ENCODE peak calls at places on chromosomes 12 and 14, in four cellular contexts. X is stimulated activated CD8-positive, alpha-beta memory T cell treated with anti-CD3 and anti-CD28 coated beads, Interleukin-4, amount 100 ng/mL, for 1 hour; O is CD8-positive, alpha-beta T cell; R is pons. J is an unnamed sample.

GRCh38 chr12:111409403-111410228 is 3.9 kb downstream of the SH2B3 start:
- DNase-seq in R (no peak), X (no peak), O (no peak), J (no peak)

GRCh38 chr12:32698285-32698684 is 19.2 kb downstream of the DNM1L start:
- DNase-seq in R (no peak), X (no peak), O (no peak), J (no peak)

GRCh38 chr12:12349711-12350665 is at the start of gene MANSC1:
- DNase-seq in O (peak), R (peak), X (no peak), J (no peak)

GRCh38 chr14:49959822-49960408 is 67.0 kb downstream of the ARF6 start:
- DNase-seq in R (no peak), X (no peak), O (no peak), J (no peak)

GRCh38 chr12:14771651-14772137 is 31.6 kb downstream of the WBP11 start:
- DNase-seq in R (no peak), X (no peak), O (peak), J (no peak)

GRCh38 chr14:62329427-62329826 is 567.2 kb downstream of the SNAPC1 start:
- DNase-seq in O (no peak), R (no peak), X (no peak), J (no peak)

GRCh38 chr14:33806905-33807304 is 144.0 kb downstream of the EGLN3 start:
- DNase-seq in O (no peak), R (no peak), X (no peak), J (no peak)

GRCh38 chr12:121794532-121795028 is 1.1 kb upstream of the RHOF start:
- DNase-seq in O (no peak), R (no peak), X (no peak), J (no peak)

GRCh38 chr12:52184813-52185212 is 7.0 kb downstream of the KRT80 start:
- DNase-seq in R (no peak), O (no peak), X (no peak), J (no peak)

GRCh38 chr12:132286912-132287311 is 42.5 kb downstream of the GALNT9 start:
- DNase-seq in O (no peak), X (no peak), R (no peak), J (no peak)

GRCh38 chr12:56947633-56948535 is 9.5 kb downstream of the RDH16 start:
- DNase-seq in R (no peak), O (no peak), X (no peak), J (no peak)

GRCh38 chr12:130677957-130678558 is 38.0 kb downstream of the RIMBP2 start:
- DNase-seq in O (no peak), R (no peak), X (no peak), J (no peak)

GRCh38 chr14:75579882-75580281 is 1.5 kb downstream of the FLVCR2 start:
- DNase-seq in X (no peak), R (peak), O (no peak), J (no peak)

GRCh38 chr12:92503029-92503931 is 199.5 kb upstream of the PLEKHG7 start:
- DNase-seq in O (no peak), X (no peak), R (peak), J (no peak)

GRCh38 chr14:54797986-54798385 is 104.6 kb downstream of the GCH1 start:
- DNase-seq in R (no peak), X (no peak), O (no peak), J (no peak)

GRCh38 chr14:103923863-103924262 is 4.4 kb upstream of the TDRD9 start:
- DNase-seq in R (no peak), X (no peak), O (no peak), J (no peak)

GRCh38 chr14:75282166-75282547 is 3.5 kb downstream of the FOS start:
- DNase-seq in R (peak), O (no peak), X (no peak), J (no peak)

GRCh38 chr12:24470050-24470449 is 478.9 kb downstream of the BCAT1 start:
- DNase-seq in O (no peak), R (no peak), X (no peak), J (no peak)

GRCh38 chr12:119208626-119209061 is 29.9 kb downstream of the HSPB8 start:
- DNase-seq in X (no peak), R (peak), O (no peak), J (no peak)

GRCh38 chr14:74954232-74954946 is 1.0 kb downstream of the PGF start:
- DNase-seq in O (no peak), R (no peak), X (no peak), J (no peak)

GRCh38 chr12:111126331-111126730 is 206.0 kb upstream of the MYL2 start:
- DNase-seq in O (no peak), X (no peak), R (peak), J (no peak)

GRCh38 chr12:92108651-92109050 is 37.0 kb downstream of the BTG1 start:
- DNase-seq in R (no peak), X (no peak), O (no peak), J (peak)

GRCh38 chr14:101791919-101792572 is 30.5 kb downstream of the PPP2R5C start:
- DNase-seq in R (peak), X (no peak), O (no peak), J (no peak)

GRCh38 chr14:86203843-86204242 is 673.9 kb downstream of the FLRT2 start:
- DNase-seq in X (no peak), O (no peak), R (no peak), J (no peak)

GRCh38 chr12:26251600-26251999 is 56.2 kb downstream of the SSPN start:
- DNase-seq in X (no peak), O (no peak), R (no peak), J (no peak)

GRCh38 chr12:92827836-92828431 is 101.2 kb downstream of the EEA1 start:
- DNase-seq in R (no peak), O (peak), X (no peak), J (peak)

GRCh38 chr12:77734489-77734888 is 96.2 kb upstream of the NAV3 start:
- DNase-seq in O (no peak), X (no peak), R (no peak), J (no peak)

GRCh38 chr12:12915654-12916053 is 24.3 kb downstream of the GPRC5A start:
- DNase-seq in R (no peak), O (no peak), X (no peak), J (no peak)

GRCh38 chr12:52212701-52213540 is 20.1 kb upstream of the KRT7 start:
- DNase-seq in O (no peak), X (no peak), R (no peak), J (no peak)

GRCh38 chr14:99378782-99379214 is 101.9 kb downstream of the SETD3 start:
- DNase-seq in O (no peak), X (no peak), R (no peak), J (no peak)

GRCh38 chr12:92726865-92727264 is 24.1 kb downstream of the PLEKHG7 start:
- DNase-seq in R (no peak), O (no peak), X (no peak), J (no peak)

GRCh38 chr14:62081956-62082355 is 319.7 kb downstream of the SNAPC1 start:
- DNase-seq in X (no peak), R (no peak), O (no peak), J (no peak)

GRCh38 chr12:32995623-32996022 is 99.0 kb upstream of the PKP2 start:
- DNase-seq in O (no peak), R (no peak), X (no peak), J (no peak)